ENCODE peak calls at places on chromosome 16, in nine cellular contexts. One of them, this sample, is unnamed.

GRCh38 chr16:66933776-66934137 is 445 bp downstream of the CIAO2B start:
- DNase-seq in AG10803: no peak
- DNase-seq in foreskin keratinocyte: peak; percentile 70
- DNase-seq in stimulated activated CD8-positive, alpha-beta memory T cell treated with anti-CD3 and anti-CD28 coated beads, Interleukin-4, amount 100 ng/mL, for 1 hour: no peak
- DNase-seq in T1000: no peak
- DNase-seq in cardiac muscle cell: no peak
- DNase-seq in HEK293T: no peak
- DNase-seq in astrocyte of the cerebellum: no peak
- DNase-seq in activated effector memory CD4-positive, alpha-beta T cell treated with anti-CD3 and anti-CD28 coated beads, Interleukin-2, amount 50 U/mL, for 16 hours: no peak
- DNase-seq in this sample: no peak

GRCh38 chr16:82585675-82586074 is 41.1 kb upstream of the CDH13 start:
- DNase-seq in AG10803: peak; percentile 74
- DNase-seq in foreskin keratinocyte: peak; percentile 8
- DNase-seq in stimulated activated CD8-positive, alpha-beta memory T cell treated with anti-CD3 and anti-CD28 coated beads, Interleukin-4, amount 100 ng/mL, for 1 hour: no peak
- DNase-seq in T1000: no peak
- DNase-seq in cardiac muscle cell: no peak
- DNase-seq in HEK293T: no peak
- DNase-seq in astrocyte of the cerebellum: peak; percentile 29
- DNase-seq in activated effector memory CD4-positive, alpha-beta T cell treated with anti-CD3 and anti-CD28 coated beads, Interleukin-2, amount 50 U/mL, for 16 hours: no peak
- DNase-seq in this sample: no peak

GRCh38 chr16:67571981-67572431 is 9.7 kb downstream of the CTCF start:
- DNase-seq in AG10803: peak; percentile 68
- DNase-seq in foreskin keratinocyte: peak; percentile 41
- DNase-seq in stimulated activated CD8-positive, alpha-beta memory T cell treated with anti-CD3 and anti-CD28 coated beads, Interleukin-4, amount 100 ng/mL, for 1 hour: no peak
- DNase-seq in T1000: no peak
- DNase-seq in cardiac muscle cell: no peak
- DNase-seq in HEK293T: no peak
- DNase-seq in astrocyte of the cerebellum: no peak
- DNase-seq in activated effector memory CD4-positive, alpha-beta T cell treated with anti-CD3 and anti-CD28 coated beads, Interleukin-2, amount 50 U/mL, for 16 hours: no peak
- DNase-seq in this sample: no peak

GRCh38 chr16:58024673-58025350 is 742 bp upstream of the MMP15 start:
- DNase-seq in AG10803: no peak
- DNase-seq in foreskin keratinocyte: peak; percentile 13
- DNase-seq in stimulated activated CD8-positive, alpha-beta memory T cell treated with anti-CD3 and anti-CD28 coated beads, Interleukin-4, amount 100 ng/mL, for 1 hour: no peak
- DNase-seq in T1000: no peak
- DNase-seq in cardiac muscle cell: peak; percentile 52
- DNase-seq in HEK293T: no peak
- DNase-seq in astrocyte of the cerebellum: no peak
- DNase-seq in activated effector memory CD4-positive, alpha-beta T cell treated with anti-CD3 and anti-CD28 coated beads, Interleukin-2, amount 50 U/mL, for 16 hours: no peak
- DNase-seq in this sample: peak; percentile 76

GRCh38 chr16:12609937-12610699 is 193.6 kb downstream of the CPPED1 start:
- DNase-seq in AG10803: no peak
- DNase-seq in foreskin keratinocyte: no peak
- DNase-seq in stimulated activated CD8-positive, alpha-beta memory T cell treated with anti-CD3 and anti-CD28 coated beads, Interleukin-4, amount 100 ng/mL, for 1 hour: no peak
- DNase-seq in T1000: no peak
- DNase-seq in cardiac muscle cell: no peak
- DNase-seq in HEK293T: no peak
- DNase-seq in astrocyte of the cerebellum: no peak
- DNase-seq in activated effector memory CD4-positive, alpha-beta T cell treated with anti-CD3 and anti-CD28 coated beads, Interleukin-2, amount 50 U/mL, for 16 hours: no peak
- DNase-seq in this sample: peak; percentile 10

GRCh38 chr16:72760581-72760980 is 287.3 kb downstream of the ZFHX3 start:
- DNase-seq in AG10803: no peak
- DNase-seq in foreskin keratinocyte: no peak
- DNase-seq in stimulated activated CD8-positive, alpha-beta memory T cell treated with anti-CD3 and anti-CD28 coated beads, Interleukin-4, amount 100 ng/mL, for 1 hour: no peak
- DNase-seq in T1000: no peak
- DNase-seq in cardiac muscle cell: no peak
- DNase-seq in HEK293T: no peak
- DNase-seq in astrocyte of the cerebellum: no peak
- DNase-seq in activated effector memory CD4-positive, alpha-beta T cell treated with anti-CD3 and anti-CD28 coated beads, Interleukin-2, amount 50 U/mL, for 16 hours: no peak
- DNase-seq in this sample: no peak

GRCh38 chr16:87034317-87034716 is 282.9 kb downstream of the C16orf95 start:
- DNase-seq in AG10803: no peak
- DNase-seq in foreskin keratinocyte: no peak
- DNase-seq in stimulated activated CD8-positive, alpha-beta memory T cell treated with anti-CD3 and anti-CD28 coated beads, Interleukin-4, amount 100 ng/mL, for 1 hour: no peak
- DNase-seq in T1000: no peak
- DNase-seq in cardiac muscle cell: no peak
- DNase-seq in HEK293T: no peak
- DNase-seq in astrocyte of the cerebellum: no peak
- DNase-seq in activated effector memory CD4-positive, alpha-beta T cell treated with anti-CD3 and anti-CD28 coated beads, Interleukin-2, amount 50 U/mL, for 16 hours: no peak
- DNase-seq in this sample: no peak

GRCh38 chr16:79053577-79053976 is 547.0 kb downstream of the MAF start:
- DNase-seq in AG10803: no peak
- DNase-seq in foreskin keratinocyte: no peak
- DNase-seq in stimulated activated CD8-positive, alpha-beta memory T cell treated with anti-CD3 and anti-CD28 coated beads, Interleukin-4, amount 100 ng/mL, for 1 hour: no peak
- DNase-seq in T1000: no peak
- DNase-seq in cardiac muscle cell: no peak
- DNase-seq in HEK293T: no peak
- DNase-seq in astrocyte of the cerebellum: no peak
- DNase-seq in activated effector memory CD4-positive, alpha-beta T cell treated with anti-CD3 and anti-CD28 coated beads, Interleukin-2, amount 50 U/mL, for 16 hours: no peak
- DNase-seq in this sample: no peak

GRCh38 chr16:66152841-66153525 is 213.5 kb upstream of the CDH5 start:
- DNase-seq in AG10803: peak; percentile 96
- DNase-seq in foreskin keratinocyte: no peak
- DNase-seq in stimulated activated CD8-positive, alpha-beta memory T cell treated with anti-CD3 and anti-CD28 coated beads, Interleukin-4, amount 100 ng/mL, for 1 hour: no peak
- DNase-seq in T1000: no peak
- DNase-seq in cardiac muscle cell: no peak
- DNase-seq in HEK293T: no peak
- DNase-seq in astrocyte of the cerebellum: peak; percentile 86
- DNase-seq in activated effector memory CD4-positive, alpha-beta T cell treated with anti-CD3 and anti-CD28 coated beads, Interleukin-2, amount 50 U/mL, for 16 hours: no peak
- DNase-seq in this sample: no peak